ENCODE peak calls at places on chromosome 1, in five cellular contexts. E is endothelial cell of umbilical vein, I is mammary epithelial cell, L is OCI-LY7, U is hepatocyte. O is an unnamed sample.

GRCh38 chr1:20992327-20993056 is 184.2 kb downstream of the EIF4G3 start:
- DNase-seq in E (no peak), I (no peak), L (no peak), U (no peak), O (peak; percentile 45)

GRCh38 chr1:39973503-39974135 is 18.7 kb downstream of the MFSD2A start:
- DNase-seq in E (peak; percentile 63), I (peak; percentile 57), L (peak; percentile 77), U (peak; percentile 86), O (peak; percentile 93)

GRCh38 chr1:34590211-34590623 is 164.6 kb upstream of the GJB5 start:
- DNase-seq in E (no peak), I (peak; percentile 52), L (no peak), U (peak; percentile 87), O (no peak)

GRCh38 chr1:3547055-3548005 is 64.0 kb downstream of the MEGF6 start:
- DNase-seq in E (no peak), I (no peak), L (no peak), U (peak; percentile 44), O (peak; percentile 96)

GRCh38 chr1:25675729-25676476 is 59.3 kb downstream of the MAN1C1 start:
- DNase-seq in E (no peak), I (peak; percentile 3), L (peak; percentile 81), U (no peak), O (no peak)

GRCh38 chr1:205318231-205318991 is 3.1 kb downstream of the NUAK2 start:
- DNase-seq in E (no peak), I (peak; percentile 93), L (no peak), U (peak; percentile 35), O (no peak)

GRCh38 chr1:33258788-33259274 is 2.5 kb downstream of the ZNF362 start:
- DNase-seq in E (no peak), I (no peak), L (no peak), U (no peak), O (peak; percentile 77)

GRCh38 chr1:143667730-143668129 is 304.1 kb downstream of the FAM72C start:
- DNase-seq in E (no peak), I (no peak), L (no peak), U (no peak), O (no peak)

GRCh38 chr1:228291906-228292608 is 84.2 kb downstream of the OBSCN start:
- DNase-seq in E (no peak), I (no peak), L (no peak), U (no peak), O (peak; percentile 64)

GRCh38 chr1:3115275-3116149 is 46.5 kb downstream of the PRDM16 start:
- DNase-seq in E (no peak), I (no peak), L (no peak), U (peak; percentile 38), O (no peak)

GRCh38 chr1:2543543-2544092 is 12.6 kb upstream of the TNFRSF14 start:
- DNase-seq in E (no peak), I (no peak), L (no peak), U (peak; percentile 42), O (peak; percentile 91)

GRCh38 chr1:60130703-60131102 is 57.1 kb upstream of the C1orf87 start:
- DNase-seq in E (no peak), I (no peak), L (no peak), U (no peak), O (no peak)

GRCh38 chr1:111989531-111990025 is at the start of gene KCND3:
- DNase-seq in E (no peak), I (peak; percentile 18), L (no peak), U (peak; percentile 58), O (peak; percentile 93)

GRCh38 chr1:207612762-207613161 is 32.2 kb upstream of the CR1L start:
- DNase-seq in E (no peak), I (no peak), L (no peak), U (no peak), O (no peak)

GRCh38 chr1:67890862-67891261 is 57.6 kb upstream of the GNG12 start:
- DNase-seq in E (no peak), I (peak; percentile 15), L (no peak), U (no peak), O (no peak)

GRCh38 chr1:100942304-100943046 is 46.6 kb downstream of the SLC30A7 start:
- DNase-seq in E (no peak), I (no peak), L (no peak), U (no peak), O (no peak)
- H3K4me2 ChIP-seq in E (no peak overlapping the region), I (no peak overlapping the region), L (no peak overlapping the region), U (no peak overlapping the region), O (no peak overlapping the region)

DNA sequence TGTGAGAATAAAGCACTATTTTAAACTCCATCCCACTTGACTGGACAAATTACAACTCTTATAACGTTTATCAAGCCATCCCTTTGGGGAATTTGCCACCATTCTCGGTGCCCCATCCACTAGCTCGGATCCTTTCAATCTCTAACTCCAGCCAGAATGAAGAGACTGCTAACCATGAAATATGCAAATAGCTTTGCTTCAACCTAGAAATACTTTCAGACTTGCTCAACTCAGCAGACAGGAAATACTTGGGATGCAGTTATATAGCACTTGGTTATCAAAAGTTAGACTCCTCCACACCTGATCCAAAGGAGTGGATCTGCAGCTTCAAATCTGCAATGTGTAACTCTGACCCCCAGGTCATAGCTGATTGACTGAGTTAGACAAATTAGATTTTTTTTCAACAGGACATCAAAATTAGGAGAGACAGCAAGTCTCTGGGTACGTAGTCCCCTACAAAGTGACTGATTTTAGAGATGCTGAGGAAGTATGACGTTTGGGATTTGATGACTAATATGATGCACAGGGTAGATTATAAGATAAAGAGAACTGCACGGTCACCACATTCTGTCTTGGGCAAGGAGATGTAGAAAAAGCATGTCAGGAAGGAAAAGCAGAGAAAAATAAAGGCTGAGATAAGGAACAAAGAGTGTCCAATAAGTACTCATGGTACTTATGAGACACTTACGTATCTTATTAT is 496.0 kb downstream of the AGBL4 start:
- DNase-seq in E (no peak), I (no peak), L (no peak), U (no peak), O (no peak)
- TF ChIP-seq CTCF in E (no peak), I (no peak), L (no peak), U (no peak), O (no peak)

GRCh38 chr1:86757272-86757984 is 53.1 kb downstream of the SH3GLB1 start:
- DNase-seq in E (peak; percentile 35), I (peak; percentile 41), L (no peak), U (peak; percentile 39), O (no peak)

GRCh38 chr1:86750530-86750929 is 46.2 kb downstream of the SH3GLB1 start:
- DNase-seq in E (no peak), I (no peak), L (no peak), U (no peak), O (no peak)

GRCh38 chr1:86753700-86754099 is 49.3 kb downstream of the SH3GLB1 start:
- DNase-seq in E (peak; percentile 28), I (peak; percentile 43), L (peak; percentile 65), U (no peak), O (no peak)

GRCh38 chr1:86756062-86756406 is 51.7 kb downstream of the SH3GLB1 start:
- DNase-seq in E (no peak), I (no peak), L (no peak), U (no peak), O (no peak)

GRCh38 chr1:86754265-86754974 is 50.0 kb downstream of the SH3GLB1 start:
- DNase-seq in E (no peak), I (no peak), L (no peak), U (no peak), O (no peak)
- H3K4me2 ChIP-seq in E (no peak overlapping the region), I (no peak overlapping the region), L (peak overlapping the region; percentile 2), U (no peak overlapping the region), O (no peak overlapping the region)

GRCh38 chr1:219072329-219072728 is 101.3 kb upstream of the LYPLAL1 start:
- DNase-seq in E (no peak), I (no peak), L (no peak), U (no peak), O (no peak)
- TF ChIP-seq CTCF in E (no peak), I (no peak), L (no peak), U (no peak), O (no peak)

GRCh38 chr1:180186831-180187230 is 32.2 kb downstream of the QSOX1 start:
- DNase-seq in E (no peak), I (no peak), L (no peak), U (no peak), O (no peak)

GRCh38 chr1:180188679-180189175 is 34.1 kb downstream of the QSOX1 start:
- DNase-seq in E (no peak), I (no peak), L (no peak), U (no peak), O (peak; percentile 31)

GRCh38 chr1:180190091-180190490 is 35.4 kb downstream of the QSOX1 start:
- DNase-seq in E (no peak), I (no peak), L (no peak), U (no peak), O (peak; percentile 32)

GRCh38 chr1:180187626-180188025 is 33.0 kb downstream of the QSOX1 start:
- DNase-seq in E (no peak), I (no peak), L (no peak), U (no peak), O (peak; percentile 53)

DNA sequence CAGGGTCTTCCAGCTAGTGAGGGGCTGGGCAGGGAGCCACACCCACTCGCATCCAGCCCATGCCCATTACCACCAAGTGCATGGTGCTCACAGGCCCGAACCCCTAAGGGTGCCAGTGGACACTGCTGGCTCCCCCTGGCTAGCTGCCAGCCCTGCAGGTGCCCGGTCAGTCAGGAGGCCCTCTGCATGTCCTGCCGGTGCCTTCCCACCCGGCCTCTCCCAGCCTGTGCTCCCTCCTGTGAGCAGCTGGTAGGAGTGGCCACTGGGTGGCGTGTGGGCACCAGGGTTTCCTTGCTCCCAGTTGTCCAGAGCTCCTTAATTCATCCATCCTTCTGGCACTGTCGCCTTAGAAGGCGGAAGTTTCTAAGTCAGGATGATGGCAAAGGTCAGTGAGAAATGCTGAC is 33.4 kb downstream of the QSOX1 start:
- DNase-seq in E (peak; percentile 44), I (peak; percentile 50), L (peak; percentile 27), U (peak; percentile 83), O (peak; percentile 97)
- H3K4me2 ChIP-seq in E (no peak overlapping the region), I (no peak overlapping the region), L (no peak overlapping the region), U (no peak overlapping the region), O (no peak overlapping the region)

GRCh38 chr1:37919277-37919676 is 27.6 kb downstream of the INPP5B start:
- DNase-seq in E (no peak), I (peak; percentile 7), L (peak; percentile 58), U (peak; percentile 26), O (peak; percentile 39)
- TF ChIP-seq CTCF in E (peak; percentile 44), I (peak; percentile 47), L (peak; percentile 79), U (peak; percentile 23), O (peak; percentile 65)